ENCODE peak calls at places on chromosomes 6 and 20, in five cellular contexts. Y is right atrium auricular region, O is astrocyte, H is left ventricle myocardium inferior, G is foreskin fibroblast. N is an unnamed sample.

GRCh38 chr20:64080013-64080812 is at the start of gene OPRL1:
- DNase-seq in Y (peak; percentile 70), O (no peak), H (no peak), G (no peak), N (no peak)

GRCh38 chr6:411402-412145 is 20.0 kb downstream of the IRF4 start:
- DNase-seq in Y (no peak), O (no peak), H (no peak), G (no peak), N (no peak)

GRCh38 chr6:135995160-135995898 is 143.8 kb downstream of the PDE7B start:
- DNase-seq in Y (no peak), O (peak; percentile 85), H (no peak), G (peak; percentile 73), N (no peak)

GRCh38 chr20:34240698-34241615 is at the start of gene ASIP:
- DNase-seq in Y (no peak), O (peak; percentile 34), H (no peak), G (no peak), N (no peak)

GRCh38 chr6:14060971-14061370 is 56.6 kb upstream of the CD83 start:
- DNase-seq in Y (no peak), O (no peak), H (no peak), G (no peak), N (no peak)

GRCh38 chr6:15796844-15797243 is 134.0 kb upstream of the DTNBP1 start:
- DNase-seq in Y (no peak), O (no peak), H (no peak), G (no peak), N (no peak)

GRCh38 chr6:41268478-41268877 is 18.0 kb downstream of the TREM1 start:
- DNase-seq in Y (no peak), O (no peak), H (no peak), G (no peak), N (no peak)

GRCh38 chr6:130848945-130849344 is 21.7 kb downstream of the SMLR1 start:
- DNase-seq in Y (no peak), O (no peak), H (no peak), G (no peak), N (no peak)

GRCh38 chr20:47500554-47500953 is 1.1 kb upstream of the NCOA3 start:
- DNase-seq in Y (no peak), O (no peak), H (no peak), G (no peak), N (no peak)

GRCh38 chr6:116847234-116847633 is 18.4 kb upstream of the GPRC6A start:
- DNase-seq in Y (no peak), O (peak; percentile 6), H (no peak), G (peak; percentile 2), N (no peak)

GRCh38 chr6:88177961-88178464 is 11.9 kb upstream of the CNR1 start:
- DNase-seq in Y (no peak), O (peak; percentile 10), H (no peak), G (no peak), N (no peak)

GRCh38 chr20:62219101-62219991 is 732 bp downstream of the HRH3 start:
- DNase-seq in Y (no peak), O (no peak), H (no peak), G (no peak), N (no peak)

GRCh38 chr6:157762636-157763035 is 60.4 kb upstream of the SNX9 start:
- DNase-seq in Y (peak; percentile 42), O (no peak), H (no peak), G (no peak), N (no peak)

GRCh38 chr6:53359843-53360834 is 11.4 kb upstream of the ELOVL5 start:
- DNase-seq in Y (no peak), O (peak; percentile 43), H (no peak), G (peak; percentile 45), N (no peak)

GRCh38 chr20:62805711-62806382 is 1.2 kb downstream of the OGFR start:
- DNase-seq in Y (peak; percentile 78), O (no peak), H (no peak), G (no peak), N (peak; percentile 48)

GRCh38 chr6:44567406-44567805 is 179.9 kb downstream of the CDC5L start:
- DNase-seq in Y (no peak), O (peak; percentile 30), H (no peak), G (no peak), N (no peak)

GRCh38 chr6:87628881-87629280 is 38.9 kb downstream of the ORC3 start:
- DNase-seq in Y (no peak), O (peak; percentile 70), H (no peak), G (peak; percentile 7), N (no peak)

GRCh38 chr6:48951917-48952316 is 511.1 kb downstream of the MMUT start:
- DNase-seq in Y (no peak), O (no peak), H (no peak), G (no peak), N (no peak)

GRCh38 chr6:119713903-119714302 is 364.3 kb upstream of the MAN1A1 start:
- DNase-seq in Y (no peak), O (no peak), H (no peak), G (no peak), N (no peak)

GRCh38 chr20:37245671-37246237 is 15.9 kb downstream of the GHRH start:
- DNase-seq in Y (no peak), O (no peak), H (no peak), G (no peak), N (no peak)

GRCh38 chr20:32112862-32113261 is 3.3 kb downstream of the TM9SF4 start:
- DNase-seq in Y (peak; percentile 66), O (no peak), H (no peak), G (no peak), N (peak; percentile 40)

GRCh38 chr6:106746660-106747059 is 117.3 kb downstream of the QRSL1 start:
- DNase-seq in Y (no peak), O (peak; percentile 79), H (no peak), G (peak; percentile 40), N (no peak)

GRCh38 chr6:154165488-154165887 is 126.4 kb downstream of the OPRM1 start:
- DNase-seq in Y (no peak), O (no peak), H (no peak), G (no peak), N (no peak)

GRCh38 chr20:9334866-9335265 is 179.5 kb upstream of the LAMP5 start:
- DNase-seq in Y (no peak), O (no peak), H (no peak), G (no peak), N (no peak)

DNA sequence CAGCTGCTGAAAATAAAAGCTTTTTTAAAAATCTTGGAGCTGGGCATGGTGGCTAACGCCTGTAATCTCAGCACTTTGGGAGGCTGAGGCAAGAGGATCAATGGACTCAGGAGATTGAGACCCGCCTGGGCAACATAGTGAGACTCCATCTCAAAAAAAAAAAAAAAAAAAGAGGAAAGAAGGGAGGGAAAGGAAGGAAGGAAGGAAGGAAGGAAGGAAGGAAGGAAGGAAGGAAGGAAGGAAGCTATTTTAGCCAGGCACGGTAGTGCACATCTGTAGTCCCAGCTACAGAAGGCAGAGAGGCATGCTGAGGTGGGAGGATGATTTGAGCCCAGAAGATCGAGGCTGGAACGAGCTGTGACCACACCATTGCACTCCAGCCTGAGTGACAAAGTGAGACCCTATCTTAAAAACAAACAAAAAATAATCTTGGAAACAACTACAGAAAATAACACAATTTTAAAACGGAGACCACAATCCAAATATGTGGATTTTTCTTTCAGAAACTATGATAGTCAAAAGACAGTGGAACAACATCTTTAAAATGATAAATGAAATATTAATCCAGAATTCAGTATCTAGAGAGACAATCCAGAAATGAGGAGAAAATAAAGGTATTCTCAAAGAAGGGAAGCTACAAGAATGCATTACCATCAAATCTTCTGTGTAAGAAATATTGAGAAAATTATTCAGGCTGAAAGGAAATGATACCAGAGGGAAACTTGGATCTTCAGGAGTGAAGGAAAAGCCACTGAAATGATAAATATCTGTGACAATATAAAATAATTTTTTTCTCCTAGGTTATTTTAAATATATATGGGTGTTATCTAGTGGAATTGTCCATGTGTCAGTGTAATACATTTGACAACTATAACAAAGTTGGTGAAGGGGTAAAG is 182.0 kb downstream of the GPX5 start:
- DNase-seq in Y (no peak), O (no peak), H (no peak), G (no peak), N (no peak)
- H3K4me3 ChIP-seq in Y (no peak overlapping the region), O (no peak overlapping the region), H (no peak overlapping the region), G (no peak overlapping the region), N (no peak overlapping the region)

GRCh38 chr20:40942775-40943174 is 85.8 kb upstream of the TOP1 start:
- DNase-seq in Y (no peak), O (no peak), H (no peak), G (no peak), N (no peak)
- H3K4me3 ChIP-seq in Y (no peak overlapping the region), O (no peak overlapping the region), H (no peak overlapping the region), G (no peak overlapping the region), N (no peak overlapping the region)

DNA sequence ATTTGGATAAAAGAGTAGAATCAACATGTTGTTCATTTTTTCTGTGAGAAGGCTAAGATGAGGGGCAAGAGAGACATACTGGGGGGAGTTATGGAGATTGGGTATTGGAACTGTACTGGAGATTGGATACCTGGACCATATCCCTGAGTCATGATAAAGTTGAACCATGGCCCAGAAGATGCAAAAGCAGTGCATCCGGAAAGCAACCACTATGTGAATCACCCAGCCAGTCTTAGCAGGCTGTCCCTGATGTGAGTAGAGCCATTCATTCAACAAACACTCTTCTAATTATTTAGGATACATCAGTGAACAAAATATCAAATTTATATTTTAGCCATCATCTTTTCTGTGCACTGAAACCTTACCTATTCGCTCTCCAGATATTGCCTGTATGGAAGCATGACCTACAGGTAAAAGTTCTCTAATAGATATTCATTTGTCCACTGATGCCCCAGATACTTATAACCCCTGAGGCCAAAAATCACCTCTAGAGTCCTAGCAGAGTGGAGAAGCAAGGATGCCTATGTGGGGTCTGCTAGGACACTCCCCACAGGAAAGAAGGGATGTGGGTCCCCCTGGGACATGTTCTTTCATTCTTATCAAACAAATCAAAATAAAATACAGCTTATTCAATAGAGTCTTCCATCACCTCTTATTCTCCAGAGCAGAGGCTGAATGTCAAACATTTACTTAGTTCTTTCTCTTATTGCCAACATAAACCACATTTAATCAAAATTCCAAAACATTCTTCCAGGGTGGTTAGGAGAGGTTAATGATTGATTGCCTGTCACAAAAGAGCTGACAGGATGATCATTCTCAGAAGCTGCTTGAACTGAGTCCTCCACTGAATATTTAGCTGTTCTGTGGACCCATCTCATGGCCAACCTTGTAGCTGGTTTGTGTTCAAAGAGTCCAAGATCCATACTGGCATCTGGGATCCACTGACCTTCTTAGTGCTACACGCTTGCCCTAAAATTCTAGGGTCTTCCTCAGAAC is 37.0 kb upstream of the PKHD1 start:
- DNase-seq in Y (no peak), O (no peak), H (no peak), G (no peak), N (no peak)
- H3K4me3 ChIP-seq in Y (no peak overlapping the region), O (no peak overlapping the region), H (no peak overlapping the region), G (no peak overlapping the region), N (no peak overlapping the region)

DNA sequence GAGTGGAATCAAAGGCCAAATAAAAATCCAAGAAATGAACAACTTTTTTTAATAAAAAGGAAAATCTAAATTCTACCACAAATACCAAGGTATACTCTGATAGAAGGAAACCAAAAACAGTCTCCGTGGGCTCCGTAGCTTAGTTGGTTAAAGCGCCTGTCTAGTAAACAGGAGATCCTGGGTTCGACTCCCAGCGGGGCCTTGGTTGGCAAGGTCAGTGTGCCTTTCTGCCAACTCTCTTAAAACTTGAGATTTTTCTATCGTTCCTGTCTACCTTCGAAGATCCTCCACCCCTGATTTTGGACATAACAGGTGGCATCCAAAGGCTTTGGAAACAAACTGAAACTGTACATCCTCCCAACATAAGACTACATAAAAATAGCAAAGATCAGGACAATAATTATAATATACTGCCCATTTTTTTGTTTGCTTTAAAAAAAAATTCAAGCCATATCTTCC is 197.9 kb downstream of the TRIM27 start:
- DNase-seq in Y (no peak), O (no peak), H (no peak), G (no peak), N (no peak)
- H3K4me3 ChIP-seq in Y (no peak overlapping the region), O (no peak overlapping the region), H (no peak overlapping the region), G (no peak overlapping the region), N (no peak overlapping the region)